ENCODE peak calls at places on chromosomes 5 and 9, in seven cellular contexts. K is A172; B is stimulated activated CD4-positive, alpha-beta T cell treated with anti-CD3 and anti-CD28 coated beads, Interleukin-4, amount 100 ng/mL, for 24 hours; G is HuH-7.5; Z is LoVo; Y is nucleus accumbens; C is T-helper 2 cell. P is an unnamed sample.

GRCh38 chr9:98135938-98136337 is 16.9 kb upstream of the TRIM14 start:
- DNase-seq in K (no peak), B (no peak), G (no peak), Z (no peak), Y (no peak), C (no peak), P (no peak)

GRCh38 chr5:152185547-152186234 is 219.4 kb downstream of the NMUR2 start:
- DNase-seq in K (no peak), B (no peak), G (no peak), Z (no peak), Y (no peak), C (no peak), P (no peak)

GRCh38 chr5:67350600-67351315 is 154.2 kb upstream of the CD180 start:
- DNase-seq in K (no peak), B (no peak), G (no peak), Z (no peak), Y (no peak), C (no peak), P (no peak)

GRCh38 chr9:77454668-77455067 is 193.5 kb downstream of the GNA14 start:
- DNase-seq in K (no peak), B (no peak), G (no peak), Z (no peak), Y (no peak), C (no peak), P (no peak)

GRCh38 chr5:124806857-124807196 is 60.4 kb upstream of the ZNF608 start:
- DNase-seq in K (no peak), B (no peak), G (no peak), Z (no peak), Y (no peak), C (no peak), P (no peak)

GRCh38 chr9:132728497-132728896 is 58.2 kb downstream of the GTF3C4 start:
- DNase-seq in K (no peak), B (no peak), G (no peak), Z (no peak), Y (no peak), C (no peak), P (no peak)

GRCh38 chr9:124694394-124695279 is 76.5 kb downstream of the NR6A1 start:
- DNase-seq in K (peak; percentile 33), B (no peak), G (peak; percentile 27), Z (no peak), Y (no peak), C (no peak), P (peak; percentile 57)

GRCh38 chr9:94714494-94714893 is 12.0 kb upstream of the AOPEP start:
- DNase-seq in K (no peak), B (no peak), G (no peak), Z (no peak), Y (no peak), C (no peak), P (no peak)

GRCh38 chr9:120928720-120929389 is 2.3 kb upstream of the TRAF1 start:
- DNase-seq in K (no peak), B (peak; percentile 68), G (peak; percentile 87), Z (peak; percentile 61), Y (peak; percentile 59), C (peak; percentile 66), P (peak; percentile 77)

GRCh38 chr9:81849631-81850259 is 78.5 kb upstream of the SPATA31D4 start:
- DNase-seq in K (peak; percentile 89), B (no peak), G (no peak), Z (peak; percentile 36), Y (no peak), C (no peak), P (no peak)

GRCh38 chr5:424259-425110 is 18.5 kb upstream of the EXOC3 start:
- DNase-seq in K (no peak), B (no peak), G (no peak), Z (no peak), Y (no peak), C (no peak), P (no peak)

GRCh38 chr9:89435315-89435823 is 62.5 kb downstream of the SEMA4D start:
- DNase-seq in K (no peak), B (no peak), G (peak; percentile 40), Z (peak; percentile 69), Y (peak; percentile 22), C (no peak), P (peak; percentile 47)

GRCh38 chr9:35611230-35611797 is 6.3 kb downstream of the TESK1 start:
- DNase-seq in K (peak; percentile 17), B (peak; percentile 65), G (peak; percentile 76), Z (peak; percentile 29), Y (peak; percentile 11), C (peak; percentile 46), P (peak; percentile 47)

GRCh38 chr5:143879646-143880045 is 67.7 kb downstream of the HMHB1 start:
- DNase-seq in K (no peak), B (no peak), G (no peak), Z (no peak), Y (no peak), C (no peak), P (no peak)

GRCh38 chr5:9801908-9802307 is 171.8 kb upstream of the TAS2R1 start:
- DNase-seq in K (no peak), B (no peak), G (no peak), Z (no peak), Y (no peak), C (no peak), P (no peak)

GRCh38 chr5:82259172-82259800 is 18.9 kb downstream of the RPS23 start:
- DNase-seq in K (no peak), B (no peak), G (no peak), Z (no peak), Y (no peak), C (no peak), P (no peak)

GRCh38 chr9:38277601-38278200 is 114.8 kb upstream of the ALDH1B1 start:
- DNase-seq in K (peak; percentile 70), B (no peak), G (no peak), Z (no peak), Y (no peak), C (no peak), P (no peak)

GRCh38 chr5:109388407-109388806 is 21.4 kb downstream of the PJA2 start:
- DNase-seq in K (peak; percentile 27), B (no peak), G (no peak), Z (no peak), Y (no peak), C (no peak), P (no peak)

GRCh38 chr5:20088361-20088760 is 100.4 kb upstream of the CDH18 start:
- DNase-seq in K (no peak), B (no peak), G (no peak), Z (no peak), Y (no peak), C (no peak), P (no peak)

GRCh38 chr5:43274435-43275114 is 38.6 kb downstream of the HMGCS1 start:
- DNase-seq in K (no peak), B (no peak), G (no peak), Z (no peak), Y (no peak), C (no peak), P (peak; percentile 71)

GRCh38 chr9:134413890-134414731 is 87.9 kb downstream of the RXRA start:
- DNase-seq in K (peak; percentile 95), B (no peak), G (no peak), Z (no peak), Y (peak; percentile 20), C (no peak), P (peak; percentile 98)

GRCh38 chr5:61319388-61320146 is 12.5 kb upstream of the ZSWIM6 start:
- DNase-seq in K (no peak), B (no peak), G (no peak), Z (no peak), Y (peak; percentile 29), C (no peak), P (no peak)